ENCODE peak calls at places on chromosomes 6 and 20, in eight cellular contexts. P, V, F, G, N, O, Y and L are unnamed samples.
A peak's percentile ranks its signal among the peaks of the same experiment; 100 is the strongest.

GRCh38 chr6:80605165-80605989 is 498.9 kb downstream of the BCKDHB start:
- DNase-seq in P (no peak), V (peak; percentile 57), F (no peak), G (no peak), N (peak; percentile 66), O (peak; percentile 14), Y (peak; percentile 68), L (no peak)

GRCh38 chr6:57254055-57254717 is 32.1 kb upstream of the RAB23 start:
- DNase-seq in P (no peak), V (no peak), F (no peak), G (no peak), N (no peak), O (no peak), Y (no peak), L (no peak)

GRCh38 chr20:14232650-14233049 is 104.8 kb downstream of the FLRT3 start:
- DNase-seq in P (no peak), V (no peak), F (no peak), G (no peak), N (no peak), O (no peak), Y (no peak), L (no peak)

GRCh38 chr6:14934011-14934410 is 311.9 kb upstream of the JARID2 start:
- DNase-seq in P (no peak), V (no peak), F (no peak), G (no peak), N (no peak), O (no peak), Y (no peak), L (no peak)

GRCh38 chr6:110864816-110865215 is 9.8 kb upstream of the AMD1 start:
- DNase-seq in P (no peak), V (no peak), F (no peak), G (no peak), N (no peak), O (no peak), Y (no peak), L (no peak)

GRCh38 chr6:46269447-46270229 is 98.9 kb upstream of the ENPP5 start:
- DNase-seq in P (no peak), V (no peak), F (peak; percentile 70), G (no peak), N (no peak), O (no peak), Y (no peak), L (peak; percentile 57)

GRCh38 chr6:41161851-41162552 is 914 bp downstream of the TREM2 start:
- DNase-seq in P (no peak), V (no peak), F (no peak), G (no peak), N (no peak), O (no peak), Y (no peak), L (no peak)

GRCh38 chr20:64171211-64171610 is 7.0 kb downstream of the MYT1 start:
- DNase-seq in P (no peak), V (no peak), F (no peak), G (no peak), N (no peak), O (no peak), Y (no peak), L (no peak)

GRCh38 chr6:44859901-44860410 is 468.2 kb upstream of the RUNX2 start:
- DNase-seq in P (no peak), V (no peak), F (no peak), G (no peak), N (no peak), O (no peak), Y (peak; percentile 9), L (no peak)

GRCh38 chr20:7744411-7744810 is 195.8 kb downstream of the HAO1 start:
- DNase-seq in P (no peak), V (peak; percentile 78), F (no peak), G (no peak), N (no peak), O (peak; percentile 31), Y (peak; percentile 62), L (no peak)

GRCh38 chr20:22684072-22684762 is 99.8 kb upstream of the FOXA2 start:
- DNase-seq in P (peak; percentile 53), V (peak; percentile 54), F (peak; percentile 56), G (peak; percentile 77), N (peak; percentile 77), O (peak; percentile 85), Y (peak; percentile 67), L (peak; percentile 48)

GRCh38 chr6:156451726-156452125 is 325.5 kb upstream of the ARID1B start:
- DNase-seq in P (no peak), V (no peak), F (no peak), G (no peak), N (no peak), O (no peak), Y (no peak), L (no peak)

GRCh38 chr6:136244061-136244616 is 6.0 kb downstream of the MTFR2 start:
- DNase-seq in P (no peak), V (no peak), F (no peak), G (no peak), N (no peak), O (no peak), Y (peak; percentile 89), L (no peak)

GRCh38 chr20:19757973-19758887 is at the start of gene RIN2:
- DNase-seq in P (peak; percentile 71), V (peak; percentile 79), F (peak; percentile 89), G (peak; percentile 90), N (peak; percentile 97), O (peak; percentile 96), Y (peak; percentile 87), L (peak; percentile 92)

GRCh38 chr20:48042628-48043027 is 257.3 kb upstream of the SULF2 start:
- DNase-seq in P (no peak), V (no peak), F (no peak), G (no peak), N (no peak), O (no peak), Y (no peak), L (no peak)

GRCh38 chr20:16399801-16400200 is 173.4 kb downstream of the KIF16B start:
- DNase-seq in P (no peak), V (no peak), F (no peak), G (no peak), N (no peak), O (no peak), Y (no peak), L (no peak)

GRCh38 chr6:132122176-132122575 is 171.0 kb upstream of the CCN2 start:
- DNase-seq in P (no peak), V (no peak), F (no peak), G (no peak), N (no peak), O (no peak), Y (no peak), L (no peak)

GRCh38 chr6:14406616-14407343 is 289.2 kb downstream of the CD83 start:
- DNase-seq in P (no peak), V (no peak), F (no peak), G (no peak), N (no peak), O (no peak), Y (no peak), L (no peak)

GRCh38 chr6:48110436-48111142 is 408 bp downstream of the PTCHD4 start:
- DNase-seq in P (no peak), V (no peak), F (no peak), G (no peak), N (no peak), O (no peak), Y (no peak), L (no peak)
- H3K4me3 ChIP-seq in P (no peak overlapping the region), V (peak overlapping the region; percentile 87), F (peak overlapping the region; percentile 1), G (no peak overlapping the region), N (peak overlapping the region; percentile 17), O (no peak overlapping the region), Y (peak overlapping the region; percentile 95), L (peak overlapping the region; percentile 63)

DNA sequence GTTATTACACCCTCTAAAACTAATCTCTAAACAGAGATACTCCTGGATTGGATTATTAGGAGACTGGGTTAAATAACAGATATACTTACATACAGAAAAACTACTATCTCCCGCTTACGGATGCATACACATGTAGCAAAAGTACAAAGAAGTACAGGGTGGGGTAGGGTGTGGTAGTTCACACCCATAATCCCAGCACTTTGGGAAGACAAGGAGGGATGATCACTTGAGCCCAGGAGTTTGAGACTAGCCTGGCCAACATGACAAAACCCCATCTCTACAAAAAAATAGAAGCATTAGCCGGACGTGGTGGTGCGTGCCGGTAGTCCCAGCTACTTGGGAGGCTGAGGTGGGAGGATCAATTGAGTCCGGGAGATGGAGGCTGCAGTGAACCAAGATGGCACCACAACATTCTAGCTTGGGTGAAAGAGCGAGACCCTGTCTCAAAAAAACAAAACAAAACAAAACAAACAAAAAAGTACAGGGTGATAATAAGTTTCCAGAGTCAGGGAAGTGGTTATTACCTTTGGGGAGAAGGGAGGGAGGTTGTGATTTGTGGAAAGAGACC is 8.1 kb downstream of the PIM1 start:
- DNase-seq in P (no peak), V (no peak), F (no peak), G (no peak), N (no peak), O (no peak), Y (no peak), L (no peak)
- H3K4me1 ChIP-seq in P (no peaks in the 10 kb centered on the region), V (no peaks in the 10 kb centered on the region), F (no peaks in the 10 kb centered on the region), G (no peaks in the 10 kb centered on the region), N (peaks cover 3% of the 10 kb centered on the region), O (peaks cover 3% of the 10 kb centered on the region), Y (peaks cover 2% of the 10 kb centered on the region), L (peaks cover 15% of the 10 kb centered on the region)

GRCh38 chr6:165818200-165818599 is 155.2 kb upstream of the PDE10A start:
- DNase-seq in P (no peak), V (no peak), F (no peak), G (no peak), N (no peak), O (no peak), Y (no peak), L (no peak)
- TF ChIP-seq CTCF in P (no peak), V (no peak), F (no peak), G (no peak), N (no peak), O (no peak), Y (no peak), L (no peak)

GRCh38 chr6:3355358-3356055 is 96.8 kb downstream of the PSMG4 start:
- DNase-seq in P (peak; percentile 46), V (no peak), F (peak; percentile 63), G (no peak), N (peak; percentile 61), O (no peak), Y (no peak), L (no peak)
- H3K4me3 ChIP-seq in P (peak overlapping the region; percentile 18), V (no peak overlapping the region), F (peak overlapping the region; percentile 27), G (no peak overlapping the region), N (no peak overlapping the region), O (peak overlapping the region; percentile 39), Y (peak overlapping the region; percentile 24), L (peak overlapping the region; percentile 59)

GRCh38 chr20:24934101-24934661 is 14.9 kb upstream of the CST7 start:
- DNase-seq in P (no peak), V (no peak), F (no peak), G (no peak), N (no peak), O (no peak), Y (no peak), L (no peak)
- H3K4me1 ChIP-seq in P (no peaks in the 10 kb centered on the region), V (peaks cover 26% of the 10 kb centered on the region), F (no peaks in the 10 kb centered on the region), G (no peaks in the 10 kb centered on the region), N (no peaks in the 10 kb centered on the region), O (no peaks in the 10 kb centered on the region), Y (no peaks in the 10 kb centered on the region), L (no peaks in the 10 kb centered on the region)

DNA sequence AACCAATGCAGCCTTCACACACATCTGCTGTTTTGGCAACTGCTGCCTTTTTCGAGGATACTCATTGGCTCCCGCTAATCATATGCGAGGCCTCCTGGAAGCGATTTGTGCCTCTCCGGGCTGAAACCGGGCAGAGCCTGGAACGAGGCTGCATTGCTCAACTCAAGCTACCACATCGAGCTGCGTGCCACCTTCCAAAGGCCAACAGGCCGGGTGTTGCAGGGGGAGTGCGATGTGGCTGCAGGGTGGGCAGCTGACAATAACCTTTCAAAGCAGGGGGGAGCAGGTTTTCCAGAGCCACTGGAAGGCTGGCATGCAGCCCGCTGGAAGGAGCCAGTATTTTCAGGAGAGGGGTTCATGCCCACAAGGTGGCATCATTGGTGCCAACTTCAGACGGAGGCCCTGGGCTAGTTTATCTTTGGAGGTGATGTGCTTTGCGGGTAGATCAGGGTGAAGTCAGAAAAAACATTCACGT is 122.6 kb upstream of the IFNGR1 start:
- DNase-seq in P (no peak), V (no peak), F (no peak), G (no peak), N (no peak), O (peak; percentile 37), Y (no peak), L (peak; percentile 25)
- TF ChIP-seq CTCF in P (peak; percentile 22), V (no peak), F (no peak), G (no peak), N (peak; percentile 13), O (peak; percentile 51), Y (peak; percentile 14), L (peak; percentile 16)